ENCODE peak calls at places on chromosomes 11 and 22, in eight cellular contexts. S is fibroblast of lung, Y is neural crest cell, U is WTC11, R is right atrium auricular region, B is breast epithelium, J is dorsolateral prefrontal cortex, E is nephron progenitor cell. D is an unnamed sample.

GRCh38 chr11:27183672-27184457 is 143.2 kb downstream of the BBOX1 start:
- DNase-seq in S (peak; percentile 77), Y (peak; percentile 51), U (peak; percentile 43), R (no peak), B (peak; percentile 23), J (no peak), E (peak; percentile 54), D (peak; percentile 58)

GRCh38 chr11:100863080-100863581 is 176.0 kb downstream of the ARHGAP42 start:
- DNase-seq in S (peak; percentile 99), Y (no peak), U (no peak), R (no peak), B (no peak), J (no peak), E (no peak), D (no peak)

GRCh38 chr11:119468511-119468910 is 45.5 kb upstream of the THY1 start:
- DNase-seq in S (no peak), Y (no peak), U (no peak), R (peak; percentile 34), B (no peak), J (no peak), E (no peak), D (no peak)

GRCh38 chr22:44380716-44381500 is 68.2 kb upstream of the SHISAL1 start:
- DNase-seq in S (no peak), Y (no peak), U (no peak), R (no peak), B (no peak), J (no peak), E (no peak), D (no peak)

GRCh38 chr11:134157451-134157850 is 66.3 kb downstream of the NCAPD3 start:
- DNase-seq in S (no peak), Y (no peak), U (no peak), R (no peak), B (no peak), J (no peak), E (no peak), D (no peak)

GRCh38 chr11:843086-843704 is 543 bp downstream of the TSPAN4 start:
- DNase-seq in S (no peak), Y (no peak), U (no peak), R (no peak), B (no peak), J (no peak), E (peak; percentile 47), D (no peak)

GRCh38 chr22:24244144-24244787 is 616 bp downstream of the GGT5 start:
- DNase-seq in S (peak; percentile 61), Y (no peak), U (no peak), R (no peak), B (peak; percentile 36), J (no peak), E (no peak), D (no peak)

GRCh38 chr11:66459138-66459778 is 7.4 kb upstream of the PELI3 start:
- DNase-seq in S (no peak), Y (no peak), U (no peak), R (no peak), B (no peak), J (no peak), E (no peak), D (no peak)

GRCh38 chr22:37331811-37332536 is 49.7 kb downstream of the CYTH4 start:
- DNase-seq in S (no peak), Y (no peak), U (no peak), R (no peak), B (no peak), J (no peak), E (no peak), D (no peak)

GRCh38 chr11:67356867-67357561 is 3.7 kb upstream of the POLD4 start:
- DNase-seq in S (peak; percentile 73), Y (peak; percentile 69), U (peak; percentile 82), R (peak; percentile 78), B (no peak), J (no peak), E (peak; percentile 73), D (peak; percentile 76)

DNA sequence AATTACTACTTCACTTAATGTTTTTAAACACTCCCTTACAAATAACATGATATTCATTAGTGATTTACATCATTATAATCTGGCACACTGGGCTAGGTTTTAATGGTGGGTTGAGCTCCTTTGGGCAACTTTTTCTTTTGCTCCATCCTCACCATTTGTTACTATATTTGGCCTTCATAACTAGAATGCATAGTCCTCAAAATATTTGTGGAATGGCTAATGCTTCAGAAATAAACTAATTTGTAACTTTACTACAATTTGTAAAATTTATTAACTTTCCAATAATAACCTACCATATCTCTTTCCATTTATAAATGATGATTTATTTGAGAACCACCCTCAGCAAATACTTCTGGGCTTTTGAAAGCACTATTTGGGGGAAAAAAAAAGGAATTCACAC is 79.7 kb downstream of the LARGE2 start:
- DNase-seq in S (no peak), Y (no peak), U (no peak), R (no peak), B (no peak), J (no peak), E (no peak), D (no peak)
- TF ChIP-seq CTCF in S (no peak), Y (no peak), U (no peak), R (no peak), B (no peak), J (no peak), E (no peak), D (no peak)

DNA sequence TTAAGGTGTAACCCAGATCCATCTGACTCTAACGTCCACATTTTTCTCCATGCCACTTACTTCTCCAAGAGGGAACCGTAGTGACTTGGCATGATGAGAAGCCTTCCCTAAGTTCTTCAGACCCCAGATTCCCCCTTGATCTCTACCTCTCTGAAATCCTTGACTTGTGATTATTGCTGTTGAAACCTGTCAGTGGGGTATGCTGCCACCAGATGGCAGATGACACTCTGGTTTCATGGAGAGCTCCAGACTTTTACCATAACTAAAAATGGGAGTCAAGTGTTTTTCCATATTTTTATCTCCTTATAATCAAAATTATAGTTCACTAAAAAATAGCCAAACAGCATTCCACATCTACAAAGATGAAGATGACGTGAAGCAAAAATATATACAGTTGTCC is 504.2 kb downstream of the SOX6 start:
- DNase-seq in S (no peak), Y (no peak), U (peak; percentile 26), R (no peak), B (no peak), J (no peak), E (peak; percentile 16), D (peak; percentile 37)
- TF ChIP-seq CTCF in S (peak; percentile 38), Y (peak; percentile 69), U (peak; percentile 40), R (peak; percentile 51), B (no peak), J (peak; percentile 63), E (peak; percentile 43), D (peak; percentile 58)

GRCh38 chr11:8318536-8318935 is 54.9 kb upstream of the LMO1 start:
- DNase-seq in S (no peak), Y (no peak), U (peak; percentile 81), R (no peak), B (no peak), J (no peak), E (peak; percentile 39), D (peak; percentile 38)
- TF ChIP-seq CTCF in S (no peak), Y (peak; percentile 43), U (peak; percentile 84), R (peak; percentile 44), B (no peak), J (peak; percentile 52), E (peak; percentile 43), D (no peak)

GRCh38 chr11:116282481-116282880 is 490.3 kb downstream of the BUD13 start:
- DNase-seq in S (no peak), Y (no peak), U (no peak), R (no peak), B (no peak), J (no peak), E (no peak), D (no peak)

GRCh38 chr11:116284930-116285329 is 487.9 kb downstream of the BUD13 start:
- DNase-seq in S (no peak), Y (no peak), U (no peak), R (no peak), B (no peak), J (no peak), E (no peak), D (no peak)

GRCh38 chr11:116278076-116278475 is 494.7 kb downstream of the BUD13 start:
- DNase-seq in S (no peak), Y (no peak), U (no peak), R (no peak), B (no peak), J (no peak), E (no peak), D (no peak)

GRCh38 chr11:116283300-116283699 is 489.5 kb downstream of the BUD13 start:
- DNase-seq in S (no peak), Y (no peak), U (no peak), R (no peak), B (no peak), J (no peak), E (no peak), D (no peak)

GRCh38 chr11:116281173-116282160 is 491.3 kb downstream of the BUD13 start:
- DNase-seq in S (no peak), Y (no peak), U (no peak), R (no peak), B (no peak), J (no peak), E (no peak), D (no peak)
- TF ChIP-seq CTCF in S (no peak), Y (peak; percentile 26), U (no peak), R (no peak), B (no peak), J (no peak), E (no peak), D (no peak)

GRCh38 chr22:19431641-19432091 is at the start of gene HIRA:
- DNase-seq in S (peak; percentile 77), Y (peak; percentile 85), U (peak; percentile 87), R (peak; percentile 77), B (peak; percentile 53), J (peak; percentile 71), E (peak; percentile 90), D (peak; percentile 75)
- TF ChIP-seq CTCF in S (no peak), Y (no peak), U (no peak), R (no peak), B (no peak), J (no peak), E (no peak), D (no peak)

D was measured in endothelial cell.